ENCODE peak calls at places on chromosomes 13 and 19, in ten cellular contexts. R is heart left ventricle, U is lung, O is PC-3, W is IMR-90, Y is lower lobe of right lung, L is body of pancreas, M is cardiac muscle cell, S is K562, T is upper lobe of right lung. Q is an unnamed sample. For H3K4me1, the result is how much of the 10 kb centered on the place peaks cover.

GRCh38 chr19:35000647-35001501 is 751 bp downstream of the GRAMD1A start:
- DNase-seq in U (no peak), T (no peak), Y (peak), W (peak), R (no peak), M (peak), O (peak), S (peak), L (peak), Q (peak)

GRCh38 chr19:29671393-29672076 is 6.3 kb downstream of the PLEKHF1 start:
- DNase-seq in Y (peak), R (no peak), S (peak), U (peak), O (peak), W (no peak), T (peak), L (peak), M (no peak), Q (peak)

GRCh38 chr19:56701895-56702294 is 30.3 kb upstream of the ZNF835 start:
- DNase-seq in M (no peak), W (no peak), Y (no peak), O (no peak), T (no peak), S (no peak), R (no peak), L (no peak), U (no peak), Q (no peak)

GRCh38 chr13:27605099-27605498 is 15.2 kb downstream of the LNX2 start:
- DNase-seq in W (no peak), O (no peak), U (no peak), S (no peak), T (no peak), Y (no peak), M (no peak), L (no peak), R (no peak), Q (no peak)

GRCh38 chr13:75679459-75679858 is 43.3 kb downstream of the LMO7 start:
- DNase-seq in O (no peak), W (no peak), U (no peak), T (no peak), Y (no peak), L (no peak), R (no peak), S (no peak), M (no peak), Q (no peak)

GRCh38 chr13:28531195-28531955 is 36.4 kb upstream of the FLT1 start:
- DNase-seq in R (peak), W (peak), Y (peak), S (no peak), T (peak), U (no peak), M (peak), L (peak), O (peak), Q (no peak)

GRCh38 chr19:49818691-49819331 is 722 bp downstream of the MED25 start:
- DNase-seq in O (no peak), U (no peak), L (no peak), Y (no peak), T (no peak), W (no peak), R (no peak), M (no peak), S (peak), Q (no peak)

GRCh38 chr19:21158523-21159135 is 16.8 kb downstream of the ZNF431 start:
- DNase-seq in W (peak), Y (no peak), L (no peak), S (no peak), T (no peak), R (no peak), U (no peak), O (peak), M (no peak), Q (no peak)

GRCh38 chr19:6033744-6034264 is 55.9 kb upstream of the RANBP3 start:
- DNase-seq in U (no peak), S (no peak), Y (peak), O (no peak), M (no peak), T (no peak), W (no peak), L (no peak), R (no peak), Q (no peak)

GRCh38 chr19:16615788-16616187 is 12.2 kb downstream of the MED26 start:
- DNase-seq in R (no peak), M (no peak), O (no peak), Y (no peak), L (no peak), S (peak), T (no peak), W (no peak), U (no peak), Q (no peak)

GRCh38 chr13:21673592-21674270 is 2.9 kb downstream of the FGF9 start:
- DNase-seq in S (peak), Y (peak), L (peak), W (peak), M (peak), U (no peak), R (peak), T (peak), O (peak), Q (peak)

GRCh38 chr13:21674271-21675009 is 3.6 kb downstream of the FGF9 start:
- DNase-seq in M (peak), R (peak), S (peak), U (no peak), W (no peak), L (no peak), T (peak), O (no peak), Y (no peak), Q (peak)

GRCh38 chr13:21675095-21676007 is 4.5 kb downstream of the FGF9 start:
- DNase-seq in W (no peak), S (no peak), L (peak), O (no peak), U (no peak), T (peak), Y (peak), R (peak), M (peak), Q (peak)

GRCh38 chr13:21676611-21677021 is 5.7 kb downstream of the FGF9 start:
- DNase-seq in Y (peak), M (peak), R (peak), L (peak), T (peak), S (no peak), W (no peak), O (no peak), U (no peak), Q (no peak)

DNA sequence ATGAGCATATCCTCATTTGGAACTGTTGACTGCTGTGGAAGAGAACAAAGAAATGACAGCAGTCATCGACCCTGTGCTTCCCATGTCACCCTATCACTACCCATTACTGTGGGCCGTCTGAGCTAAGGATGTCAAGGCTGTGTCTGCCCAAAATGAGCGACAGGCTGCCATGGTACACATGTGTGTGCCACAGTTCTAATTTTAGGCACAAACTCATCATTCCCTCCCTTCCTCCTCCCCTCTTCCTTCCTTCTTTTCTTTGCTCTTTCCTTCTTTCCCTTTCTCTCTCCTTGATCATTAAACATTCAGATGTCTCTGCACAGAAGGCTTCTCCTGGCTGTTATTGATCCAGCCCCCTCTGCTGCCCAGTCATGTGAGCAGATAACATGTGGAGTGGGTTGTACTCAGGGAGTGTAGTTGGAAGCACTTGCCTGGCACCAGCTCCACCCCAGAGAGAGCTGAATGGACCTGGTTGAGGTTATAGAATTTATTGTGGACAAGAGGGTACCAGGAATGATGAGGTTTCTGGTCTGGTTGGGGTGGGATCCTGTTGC is 6.3 kb downstream of the FGF9 start:
- DNase-seq in R (no peak), Y (no peak), S (no peak), M (no peak), W (no peak), T (no peak), L (no peak), U (no peak), O (no peak), Q (no peak)
- H3K4me1 ChIP-seq in R (under half), Y (under half), S (under half), M (under half), W (under half), T (under half), L (under half), U (under half), O (under half), Q (under half)

GRCh38 chr13:26494591-26494990 is 62.9 kb upstream of the WASF3 start:
- DNase-seq in U (no peak), M (no peak), Y (no peak), L (no peak), T (no peak), W (no peak), O (no peak), S (no peak), R (no peak), Q (no peak)
- H3K27ac ChIP-seq in U (no peak), M (no peak), Y (no peak), L (no peak), T (no peak), W (no peak), O (no peak), S (no peak), R (no peak), Q (no peak)

DNA sequence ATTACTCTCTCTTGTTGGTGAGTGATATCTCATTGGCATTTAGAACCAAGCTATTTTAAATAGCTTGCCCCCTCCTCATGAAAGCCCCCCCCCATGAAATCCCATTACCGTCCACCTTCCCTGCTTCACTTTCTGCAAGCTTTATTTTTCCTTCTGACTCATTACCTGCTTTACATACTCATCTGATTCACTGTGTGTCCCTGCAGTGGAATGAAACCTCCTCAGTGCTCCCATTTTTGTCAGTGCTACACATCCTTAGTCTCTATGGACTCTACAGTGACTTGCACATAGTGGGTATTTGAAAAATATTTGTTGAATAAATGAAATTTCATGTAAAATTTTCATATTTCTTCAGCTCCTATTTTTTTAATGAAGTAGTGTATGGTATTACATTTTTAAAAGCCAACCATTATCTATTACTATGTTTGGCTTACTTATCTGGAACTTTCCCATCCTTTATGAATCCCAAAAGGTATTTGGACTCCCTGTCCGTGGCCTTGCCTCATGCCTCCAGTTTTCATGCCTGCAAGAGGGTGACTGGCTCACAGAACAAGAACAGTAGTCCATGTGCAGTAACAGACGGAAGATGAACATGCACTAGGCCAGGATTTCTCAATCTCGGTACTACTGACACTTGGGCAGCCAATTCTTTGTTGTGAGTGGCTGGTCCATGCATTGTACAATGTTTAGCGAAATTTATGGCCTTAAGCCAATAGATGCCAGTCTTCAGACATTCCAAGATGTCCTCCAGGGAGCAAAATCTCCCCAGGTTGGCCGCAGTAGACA is 62.1 kb downstream of the DOCK9 start:
- DNase-seq in Y (no peak), U (no peak), M (no peak), R (no peak), W (peak), T (no peak), O (peak), L (no peak), S (no peak), Q (no peak)
- H3K4me1 ChIP-seq in Y (half or more), U (under half), M (under half), R (half or more), W (under half), T (under half), O (under half), L (under half), S (under half), Q (under half)

DNA sequence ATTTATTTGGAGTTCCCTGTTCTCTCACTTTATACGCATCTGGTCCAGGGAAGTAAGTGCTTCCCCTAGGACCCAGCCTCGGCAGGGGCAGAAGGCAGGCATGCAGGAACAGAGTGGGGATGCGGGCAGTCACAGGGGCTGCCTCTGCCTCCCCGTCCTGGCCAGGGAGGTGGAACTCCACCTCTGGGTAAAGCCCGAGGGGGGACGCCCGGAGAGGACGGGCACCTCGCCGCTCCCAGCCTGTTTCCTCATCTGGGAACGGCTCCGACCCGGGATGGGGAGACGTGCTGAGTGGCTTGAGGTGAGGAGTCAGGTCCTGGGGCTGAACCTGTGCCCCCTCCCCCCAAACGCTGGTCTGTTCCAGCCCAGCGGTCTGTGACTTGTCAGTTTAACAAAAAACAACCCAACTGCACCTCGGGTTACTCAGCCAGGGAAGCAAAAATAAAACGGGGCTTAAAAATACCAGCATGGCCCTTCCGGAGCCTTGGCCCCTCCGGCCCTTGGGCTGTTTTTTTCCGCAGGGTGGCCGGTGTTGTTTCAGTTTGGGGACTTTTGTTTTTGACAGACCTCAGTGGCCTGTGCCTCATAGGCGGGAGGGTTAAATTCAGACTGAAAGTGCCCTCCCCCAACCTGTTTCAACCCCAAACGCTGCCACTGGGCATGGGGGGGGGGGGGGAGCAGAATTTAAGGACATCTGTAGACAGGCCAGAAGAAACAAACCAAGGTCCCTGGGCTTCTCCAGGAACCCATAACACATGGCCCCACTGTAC is 4.1 kb downstream of the TCF3 start:
- DNase-seq in M (no peak), W (no peak), S (no peak), O (no peak), T (no peak), R (no peak), Y (no peak), U (no peak), L (no peak), Q (no peak)
- H3K27ac ChIP-seq in M (no peak), W (no peak), S (no peak), O (no peak), T (no peak), R (no peak), Y (no peak), U (no peak), L (no peak), Q (no peak)

DNA sequence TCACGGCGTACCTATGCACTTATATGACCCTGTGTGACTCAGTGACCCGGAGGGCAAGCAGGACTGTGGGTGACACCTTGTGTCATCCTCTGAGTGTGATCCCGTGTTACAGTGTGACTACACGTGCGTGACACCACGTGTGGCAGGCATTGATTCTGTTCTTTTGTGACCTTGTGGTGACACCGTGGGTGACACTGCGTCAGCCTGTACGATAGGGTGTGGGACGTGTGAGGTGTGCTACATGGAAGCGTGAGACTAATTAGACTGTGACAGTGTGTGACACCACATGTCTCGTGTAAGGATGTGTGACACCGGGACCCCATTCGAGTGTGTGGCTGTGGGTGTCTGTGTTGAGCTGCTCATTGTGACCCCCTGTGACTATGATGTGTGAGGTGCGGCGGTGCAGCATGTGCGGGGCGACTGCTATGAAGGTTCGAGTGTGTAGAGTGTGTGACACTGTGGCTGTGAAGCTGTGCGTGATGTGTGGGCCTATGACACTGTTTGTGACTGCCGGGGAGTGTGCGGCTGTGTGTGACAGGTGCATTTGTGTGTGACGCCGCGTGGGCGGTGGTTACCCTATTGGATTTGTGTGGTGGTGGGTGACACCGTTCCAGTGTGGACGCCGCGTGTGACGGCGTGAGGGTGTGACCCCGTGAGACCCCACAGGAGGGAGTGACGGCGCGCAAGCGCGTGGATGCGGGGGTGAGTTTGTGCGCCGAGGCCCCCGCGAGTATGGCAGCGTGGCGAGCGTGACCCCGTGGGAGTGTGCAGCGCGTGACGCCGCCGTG is at the start of gene SPTBN4:
- DNase-seq in W (no peak), O (no peak), R (peak), M (no peak), L (peak), U (peak), Y (peak), S (no peak), T (peak), Q (peak)
- H3K4me1 ChIP-seq in W (under half), O (under half), R (under half), M (under half), L (under half), U (under half), Y (under half), S (under half), T (under half), Q (under half)

GRCh38 chr19:18289471-18290066 is 8.1 kb upstream of the JUND start:
- DNase-seq in S (no peak), R (no peak), U (no peak), Y (no peak), T (no peak), L (no peak), W (no peak), O (no peak), M (no peak), Q (no peak)
- H3K27ac ChIP-seq in S (peak), R (peak), U (peak), Y (peak), T (peak), L (peak), W (no peak), O (no peak), M (peak), Q (peak)

GRCh38 chr19:39436350-39436716 is 584 bp upstream of the RPS16 start:
- DNase-seq in S (no peak), Y (no peak), O (no peak), U (no peak), T (no peak), W (no peak), M (no peak), L (no peak), R (no peak), Q (no peak)
- H3K4me1 ChIP-seq in S (under half), Y (under half), O (under half), U (under half), T (under half), W (under half), M (under half), L (under half), R (under half), Q (under half)

GRCh38 chr19:658059-658839 is 4.8 kb downstream of the RNF126 start:
- DNase-seq in U (no peak), M (no peak), Y (no peak), W (no peak), L (no peak), R (peak), O (no peak), T (no peak), S (no peak), Q (no peak)
- H3K27ac ChIP-seq in U (no peak), M (no peak), Y (no peak), W (no peak), L (no peak), R (peak), O (no peak), T (no peak), S (no peak), Q (peak)

Q was measured in CD4-positive, alpha-beta memory T cell.